ENCODE peak calls at places on chromosomes 1 and 21, in five cellular contexts. X is heart left ventricle; O is effector memory CD4-positive, alpha-beta T cell; N is CD4-positive, CD25-positive, alpha-beta regulatory T cell; D is pancreas. R is an unnamed sample.

GRCh38 chr1:213438339-213438738 is 387.3 kb downstream of the RPS6KC1 start:
- DNase-seq in N (no peak), X (no peak), O (no peak), D (no peak), R (no peak)

GRCh38 chr1:57492846-57493245 is 69.0 kb upstream of the DAB1 start:
- DNase-seq in O (no peak), D (no peak), X (no peak), N (no peak), R (no peak)

GRCh38 chr1:200342511-200343400 is 67.1 kb downstream of the ZNF281 start:
- DNase-seq in D (no peak), O (no peak), N (no peak), X (no peak), R (no peak)

GRCh38 chr1:155197901-155198546 is 9.7 kb downstream of the THBS3 start:
- DNase-seq in D (no peak), X (no peak), N (no peak), O (no peak), R (no peak)

GRCh38 chr21:33480481-33481103 is 818 bp upstream of the TMEM50B start:
- DNase-seq in D (no peak), O (no peak), X (no peak), N (no peak), R (no peak)

GRCh38 chr1:54884768-54885167 is 2.2 kb downstream of the DHCR24 start:
- DNase-seq in D (no peak), X (no peak), N (no peak), O (no peak), R (no peak)

GRCh38 chr1:47676311-47677054 is 238.6 kb downstream of the FOXD2 start:
- DNase-seq in N (no peak), O (no peak), X (peak; percentile 7), D (peak; percentile 43), R (no peak)

GRCh38 chr1:183764981-183765380 is 39.9 kb upstream of the RGL1 start:
- DNase-seq in O (no peak), N (no peak), X (no peak), D (no peak), R (no peak)

GRCh38 chr1:189764391-189765320 is 713.0 kb downstream of the BRINP3 start:
- DNase-seq in N (no peak), D (no peak), O (no peak), X (no peak), R (no peak)

GRCh38 chr1:152110365-152110859 is 4.8 kb downstream of the TCHH start:
- DNase-seq in X (no peak), D (peak; percentile 72), O (no peak), N (no peak), R (no peak)

GRCh38 chr1:115530407-115530806 is 111.4 kb upstream of the VANGL1 start:
- DNase-seq in O (no peak), N (no peak), X (no peak), D (no peak), R (no peak)

GRCh38 chr1:111818081-111818480 is 62.4 kb downstream of the DDX20 start:
- DNase-seq in X (no peak), D (no peak), O (no peak), N (no peak), R (no peak)

GRCh38 chr1:19124273-19124672 is 85.8 kb downstream of the UBR4 start:
- DNase-seq in O (no peak), X (no peak), N (no peak), D (no peak), R (no peak)

GRCh38 chr1:33351281-33351660 is 30.4 kb upstream of the A3GALT2 start:
- DNase-seq in X (no peak), O (no peak), D (no peak), N (no peak), R (no peak)

GRCh38 chr1:52234708-52235107 is 92.8 kb downstream of the ZFYVE9 start:
- DNase-seq in O (no peak), N (no peak), X (no peak), D (no peak), R (no peak)

GRCh38 chr1:203450016-203450415 is 25.6 kb upstream of the PRELP start:
- DNase-seq in O (no peak), D (no peak), N (no peak), X (no peak), R (no peak)

GRCh38 chr1:205169248-205169647 is 42.3 kb downstream of the DSTYK start:
- DNase-seq in D (no peak), O (no peak), N (no peak), X (no peak), R (no peak)

GRCh38 chr1:94608852-94609570 is 67.5 kb upstream of the F3 start:
- DNase-seq in X (no peak), D (no peak), N (no peak), O (no peak), R (no peak)

GRCh38 chr1:164781980-164782379 is 223.0 kb downstream of the PBX1 start:
- DNase-seq in X (no peak), O (no peak), N (no peak), D (no peak), R (no peak)

GRCh38 chr1:21024918-21025317 is 151.8 kb downstream of the EIF4G3 start:
- DNase-seq in N (no peak), D (no peak), X (no peak), O (no peak), R (no peak)
- H3K4me1 ChIP-seq in N (peaks cover 15% of the 10 kb centered on the region), D (peaks cover 10% of the 10 kb centered on the region), X (peaks cover 20% of the 10 kb centered on the region), O (peaks cover 3% of the 10 kb centered on the region), R (peaks cover 8% of the 10 kb centered on the region)

GRCh38 chr1:175186371-175187160 is 6.0 kb downstream of the KIAA0040 start:
- DNase-seq in X (no peak), O (no peak), N (no peak), D (no peak), R (no peak)

GRCh38 chr1:175182347-175182746 is 10.2 kb downstream of the KIAA0040 start:
- DNase-seq in D (no peak), O (no peak), X (no peak), N (no peak), R (no peak)

GRCh38 chr1:175188936-175189335 is 3.6 kb downstream of the KIAA0040 start:
- DNase-seq in X (peak; percentile 37), O (peak; percentile 32), D (no peak), N (peak; percentile 27), R (peak; percentile 38)

GRCh38 chr1:175183586-175183985 is 9.0 kb downstream of the KIAA0040 start:
- DNase-seq in N (no peak), D (no peak), X (no peak), O (no peak), R (no peak)

GRCh38 chr1:175185918-175186317 is 6.7 kb downstream of the KIAA0040 start:
- DNase-seq in O (no peak), N (no peak), D (no peak), X (no peak), R (no peak)
- H3K4me1 ChIP-seq in O (peaks cover 47% of the 10 kb centered on the region), N (peaks cover 98% of the 10 kb centered on the region), D (peaks cover 9% of the 10 kb centered on the region), X (peaks cover 59% of the 10 kb centered on the region), R (peaks cover 85% of the 10 kb centered on the region)

GRCh38 chr1:226066415-226067077 is 4.0 kb downstream of the H3-3A start:
- DNase-seq in X (no peak), D (no peak), O (no peak), N (no peak), R (no peak)
- H3K4me1 ChIP-seq in X (peaks cover 58% of the 10 kb centered on the region), D (peaks cover 33% of the 10 kb centered on the region), O (peaks cover 45% of the 10 kb centered on the region), N (peaks cover 58% of the 10 kb centered on the region), R (peaks cover 59% of the 10 kb centered on the region)

DNA sequence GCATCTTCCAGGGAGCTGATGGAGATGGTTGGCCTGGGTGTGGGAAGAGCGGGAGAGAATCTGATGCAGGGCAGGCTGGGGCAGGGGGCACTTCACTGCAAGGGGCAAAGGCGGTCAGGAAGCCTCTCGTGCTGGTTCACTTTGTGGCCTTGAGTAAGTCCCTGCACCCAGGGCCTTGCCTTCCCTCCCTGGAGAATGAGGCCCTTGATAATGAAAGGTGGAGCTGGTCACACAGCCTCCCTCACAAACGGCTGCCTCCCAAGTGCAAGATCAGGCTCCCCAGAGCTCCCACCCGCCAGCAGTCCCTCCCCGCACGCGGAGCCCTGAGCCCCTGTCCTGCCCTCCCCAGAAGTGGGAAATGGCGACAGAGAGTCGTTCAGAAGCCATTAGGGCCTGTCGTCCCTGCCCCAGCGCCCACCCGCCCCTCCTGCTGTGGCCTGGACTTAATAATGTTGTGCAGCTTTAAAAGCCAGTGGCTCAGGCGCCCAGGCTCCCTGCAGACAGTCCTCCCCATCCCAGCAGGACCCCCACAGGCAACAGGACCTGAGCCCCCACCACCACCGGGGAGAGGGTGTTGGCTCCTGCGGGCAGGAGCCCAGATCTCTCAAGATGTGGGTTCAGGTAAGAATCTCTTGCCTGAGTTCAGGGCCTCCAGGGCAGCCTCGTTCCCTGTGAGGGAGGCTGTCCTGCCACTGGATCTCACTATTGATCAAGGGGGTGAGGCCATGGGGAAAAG is 125.1 kb upstream of the RUNX3 start:
- DNase-seq in N (no peak), D (peak; percentile 31), O (no peak), X (no peak), R (no peak)
- H3K4me1 ChIP-seq in N (no peaks in the 10 kb centered on the region), D (no peaks in the 10 kb centered on the region), O (no peaks in the 10 kb centered on the region), X (no peaks in the 10 kb centered on the region), R (no peaks in the 10 kb centered on the region)

DNA sequence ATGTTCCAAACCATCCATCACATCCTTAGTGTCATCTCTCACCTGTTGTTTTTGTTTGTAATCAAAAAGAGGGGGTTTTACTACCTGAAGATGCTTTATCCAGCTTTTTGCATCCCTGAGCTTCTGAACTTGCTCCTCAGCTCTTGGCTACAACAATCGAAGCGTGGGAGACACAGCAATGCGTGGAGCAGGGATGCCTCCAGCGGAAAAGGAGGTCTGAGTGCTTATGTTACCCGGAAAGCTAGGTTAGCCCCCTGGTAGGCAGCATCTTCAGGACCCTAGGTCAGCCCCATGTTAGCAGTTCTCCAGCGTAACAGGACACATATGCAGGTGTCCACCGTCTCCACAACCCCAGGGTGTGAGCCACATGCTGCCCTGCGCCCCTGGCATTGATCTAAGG is 141.5 kb downstream of the RRAGC start:
- DNase-seq in D (no peak), N (no peak), O (no peak), X (no peak), R (no peak)
- H3K4me1 ChIP-seq in D (no peaks in the 10 kb centered on the region), N (no peaks in the 10 kb centered on the region), O (peaks cover 2% of the 10 kb centered on the region), X (no peaks in the 10 kb centered on the region), R (no peaks in the 10 kb centered on the region)

DNA sequence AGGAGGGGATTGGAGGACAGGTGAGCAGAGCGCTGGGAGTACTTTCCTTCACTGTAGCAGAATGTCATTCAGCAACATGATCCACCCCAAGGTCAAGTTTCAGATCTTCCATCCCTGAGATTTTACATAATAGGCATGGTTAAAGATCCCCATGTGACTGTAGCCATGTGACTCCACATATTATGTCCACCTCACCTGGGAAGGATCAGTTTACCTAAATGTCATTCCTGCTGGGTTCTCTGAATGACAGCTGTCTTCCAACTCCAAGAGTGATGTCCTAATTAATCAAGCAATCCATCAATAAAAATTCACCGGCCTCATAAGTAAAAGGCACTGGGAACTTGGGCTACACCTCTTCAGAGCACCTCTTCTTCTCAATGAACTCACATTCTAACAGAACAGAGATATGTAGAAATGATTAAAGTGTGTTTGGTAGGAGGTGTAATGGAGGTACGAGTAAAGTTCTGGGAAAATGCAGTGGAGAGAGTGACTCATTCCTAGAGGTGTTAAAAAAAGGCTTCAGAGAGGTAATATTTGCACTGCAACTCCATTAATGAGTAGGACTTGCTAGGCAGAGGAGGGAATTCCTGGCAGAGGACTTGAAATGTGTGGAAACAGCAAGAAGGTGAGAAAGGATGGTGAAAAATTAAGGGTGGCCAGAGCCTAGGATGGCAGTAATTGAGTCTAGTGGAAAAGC is 22.2 kb upstream of the MAPKAPK2 start:
- DNase-seq in D (no peak), X (no peak), N (no peak), O (no peak), R (no peak)
- H3K4me1 ChIP-seq in D (peaks cover 21% of the 10 kb centered on the region), X (peaks cover 64% of the 10 kb centered on the region), N (peaks cover 6% of the 10 kb centered on the region), O (no peaks in the 10 kb centered on the region), R (peaks cover 14% of the 10 kb centered on the region)